ENCODE peak calls at places on chromosomes 4 and X, in nine cellular contexts. N is tibial artery, M is stomach, B is IMR-90, Z is cardiac fibroblast, F is fibroblast of the aortic adventitia, R is adrenal gland, S is thoracic aorta, Q is AG10803. X is an unnamed sample.

GRCh38 chr4:23972805-23973204 is 83.0 kb upstream of the PPARGC1A start:
- DNase-seq in M (no peak), Q (no peak), N (no peak), Z (no peak), F (no peak), R (no peak), B (no peak), S (no peak), X (no peak)

GRCh38 chr4:80266267-80266901 is at the start of gene FGF5:
- DNase-seq in B (peak), Z (peak), N (peak), M (no peak), F (peak), R (no peak), S (no peak), Q (peak), X (peak)

GRCh38 chr4:115113382-115114106 is at the start of gene NDST4:
- DNase-seq in Q (peak), Z (no peak), B (no peak), S (no peak), N (no peak), F (no peak), R (no peak), M (no peak), X (peak)

GRCh38 chrX:65750674-65751469 is 83.4 kb downstream of the MSN start:
- DNase-seq in F (no peak), R (no peak), Q (peak), Z (no peak), S (no peak), B (no peak), M (no peak), N (no peak), X (no peak)

GRCh38 chr4:175453456-175453855 is 358.6 kb downstream of the GPM6A start:
- DNase-seq in Z (no peak), R (no peak), N (no peak), F (no peak), M (no peak), S (no peak), B (no peak), Q (no peak), X (no peak)

GRCh38 chr4:164716901-164717300 is 37.0 kb upstream of the SMIM31 start:
- DNase-seq in M (no peak), F (no peak), S (no peak), Z (no peak), R (no peak), N (no peak), B (no peak), Q (no peak), X (no peak)

GRCh38 chr4:88159137-88159725 is 792 bp upstream of the ABCG2 start:
- DNase-seq in Z (no peak), Q (no peak), N (no peak), B (no peak), S (no peak), F (no peak), M (peak), R (peak), X (no peak)

GRCh38 chr4:189870835-189871234 is 69.8 kb upstream of the FRG1 start:
- DNase-seq in F (no peak), Q (no peak), R (no peak), N (no peak), B (no peak), M (no peak), Z (no peak), S (no peak), X (no peak)

GRCh38 chr4:8832130-8832930 is 39.3 kb downstream of the HMX1 start:
- DNase-seq in B (no peak), Q (peak), N (no peak), Z (peak), S (no peak), F (no peak), R (peak), M (peak), X (no peak)

GRCh38 chrX:107485019-107485418 is 35.6 kb downstream of the FRMPD3 start:
- DNase-seq in Z (no peak), Q (peak), S (no peak), N (no peak), M (no peak), B (no peak), R (no peak), F (peak), X (peak)

GRCh38 chrX:68867458-68868166 is 38.8 kb downstream of the EFNB1 start:
- DNase-seq in Z (no peak), M (no peak), B (no peak), F (no peak), R (peak), Q (no peak), S (no peak), N (no peak), X (peak)

GRCh38 chrX:152904151-152905080 is 6.5 kb downstream of the ZNF185 start:
- DNase-seq in N (peak), F (peak), Q (peak), S (no peak), R (peak), Z (peak), B (peak), M (peak), X (peak)

GRCh38 chr4:39548425-39549067 is 21.3 kb upstream of the UGDH start:
- DNase-seq in B (peak), Z (peak), S (no peak), F (peak), M (no peak), R (no peak), Q (peak), N (no peak), X (peak)

GRCh38 chr4:157076578-157076947 is 613 bp downstream of the GLRB start:
- DNase-seq in B (no peak), Q (no peak), R (no peak), Z (no peak), N (no peak), M (no peak), S (no peak), F (no peak), X (no peak)

GRCh38 chr4:140012688-140013087 is 141.3 kb downstream of the MAML3 start:
- DNase-seq in B (peak), S (no peak), Z (peak), M (peak), R (peak), Q (peak), F (peak), N (peak), X (peak)

GRCh38 chrX:101931494-101932248 is at the start of gene ZMAT1:
- DNase-seq in S (peak), R (peak), M (peak), B (peak), Z (peak), F (peak), N (peak), Q (peak), X (peak)

GRCh38 chr4:1666391-1666790 is 17.7 kb downstream of the FAM53A start:
- DNase-seq in N (no peak), B (no peak), M (peak), S (no peak), F (no peak), Z (no peak), Q (no peak), R (no peak), X (no peak)

GRCh38 chrX:107465932-107466620 is 16.6 kb downstream of the FRMPD3 start:
- DNase-seq in M (no peak), Z (no peak), R (no peak), N (no peak), B (no peak), Q (no peak), F (no peak), S (no peak), X (no peak)

GRCh38 chr4:1234296-1234695 is 14.6 kb downstream of the CTBP1 start:
- DNase-seq in M (no peak), N (no peak), S (no peak), Z (no peak), B (peak), Q (peak), F (peak), R (no peak), X (no peak)

GRCh38 chrX:66408507-66408906 is 230.4 kb downstream of the EDA2R start:
- DNase-seq in S (no peak), F (no peak), M (no peak), Z (no peak), R (no peak), B (no peak), N (no peak), Q (no peak), X (no peak)

GRCh38 chr4:7826176-7826908 is 113.3 kb downstream of the AFAP1 start:
- DNase-seq in M (no peak), Q (no peak), N (no peak), S (no peak), F (no peak), Z (no peak), R (no peak), B (no peak), X (no peak)

GRCh38 chr4:86653237-86653865 is 59.2 kb downstream of the PTPN13 start:
- DNase-seq in M (no peak), F (no peak), Q (no peak), R (no peak), Z (peak), N (no peak), S (no peak), B (no peak), X (no peak)

GRCh38 chrX:13029341-13029740 is 15.1 kb downstream of the FAM9C start:
- DNase-seq in S (no peak), Z (peak), R (peak), F (peak), Q (no peak), N (peak), B (peak), M (peak), X (peak)

GRCh38 chr4:95547708-95548471 is 883 bp downstream of the UNC5C start:
- DNase-seq in Q (peak), S (no peak), B (no peak), M (no peak), N (peak), R (peak), Z (peak), F (peak), X (peak)

GRCh38 chrX:136689441-136689840 is 41.5 kb downstream of the CD40LG start:
- DNase-seq in M (no peak), R (no peak), N (no peak), Q (no peak), Z (no peak), S (no peak), F (no peak), B (peak), X (peak)

GRCh38 chrX:56782362-56782761 is 53.3 kb downstream of the NBDY start:
- DNase-seq in F (no peak), B (no peak), S (no peak), N (no peak), Z (no peak), Q (no peak), M (no peak), R (no peak), X (no peak)
- H3K4me3 ChIP-seq in F (no peak), B (no peak), S (no peak), N (no peak), Z (no peak), Q (no peak), M (no peak), R (no peak), X (no peak)

GRCh38 chrX:119145241-119145653 is 17.6 kb upstream of the KIAA1210 start:
- DNase-seq in M (no peak), F (peak), Q (peak), R (peak), S (no peak), Z (peak), N (no peak), B (no peak), X (no peak)
- TF ChIP-seq CTCF in M (no peak), F (peak), Q (peak), R (peak), S (no peak), Z (peak), N (no peak), B (peak), X (peak)

GRCh38 chr4:186134254-186134653 is 29.8 kb downstream of the FAM149A start:
- DNase-seq in S (no peak), R (no peak), M (no peak), F (no peak), B (no peak), Q (no peak), Z (no peak), N (no peak), X (no peak)

GRCh38 chr4:186132577-186133277 is 28.2 kb downstream of the FAM149A start:
- DNase-seq in Z (peak), F (peak), R (no peak), N (no peak), Q (peak), B (peak), M (no peak), S (no peak), X (peak)

GRCh38 chr4:186131935-186132334 is 27.4 kb downstream of the FAM149A start:
- DNase-seq in Q (no peak), B (no peak), N (no peak), F (no peak), S (no peak), M (no peak), Z (no peak), R (no peak), X (no peak)

DNA sequence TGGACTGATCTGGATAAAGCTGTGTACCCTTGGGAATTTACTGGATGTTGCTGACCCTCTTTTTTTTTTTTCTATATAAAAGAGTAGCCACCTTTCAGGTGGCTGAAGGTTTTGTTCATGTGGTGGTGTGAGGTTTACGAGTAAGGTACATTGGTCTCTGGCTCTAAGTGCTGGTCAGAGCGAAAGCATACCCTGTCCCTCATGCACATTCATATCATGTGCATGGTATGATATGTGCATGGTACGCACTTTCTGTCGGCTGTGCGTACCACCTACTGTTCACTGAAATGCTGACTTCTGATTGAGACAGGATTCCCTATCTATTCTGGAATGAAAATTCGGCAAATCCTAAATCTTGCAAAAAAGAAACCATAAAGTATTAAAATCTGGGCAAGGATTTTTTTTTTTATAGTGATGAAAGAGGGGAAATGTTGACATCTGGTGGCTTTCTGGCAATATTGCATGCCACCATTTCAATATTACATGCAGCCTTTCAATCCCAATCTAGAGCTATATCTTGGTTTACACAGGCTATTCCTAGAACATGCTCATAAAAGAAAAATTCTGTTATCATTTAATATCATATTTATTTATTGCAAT is 32.8 kb downstream of the FAM149A start:
- DNase-seq in N (no peak), Q (peak), M (no peak), B (peak), Z (peak), R (no peak), S (no peak), F (peak), X (peak)
- H3K4me3 ChIP-seq in N (no peak), Q (peak), M (peak), B (no peak), Z (no peak), R (peak), S (peak), F (peak), X (no peak)

GRCh38 chrX:115226929-115227328 is 7.0 kb downstream of the LRCH2 start:
- DNase-seq in M (no peak), B (peak), N (no peak), F (peak), Z (peak), R (no peak), Q (peak), S (no peak), X (peak)
- TF ChIP-seq CTCF in M (no peak), B (peak), N (peak), F (peak), Z (peak), R (no peak), Q (peak), S (no peak), X (peak)